ENCODE peak calls at places on chromosomes 3 and 15, in seven cellular contexts. J is breast epithelium, Q is COR-L47, F is NCI-H345, K is T-helper 2 cell, Z is KBM-7, A is heart left ventricle. U is an unnamed sample.

GRCh38 chr3:5304789-5305680 is 117.5 kb downstream of the EDEM1 start:
- DNase-seq in J (no peak), Q (peak; percentile 18), F (peak; percentile 50), K (peak; percentile 22), Z (peak; percentile 67), A (no peak), U (peak; percentile 20)

GRCh38 chr3:151890721-151891141 is 17.3 kb downstream of the SUCNR1 start:
- DNase-seq in J (no peak), Q (peak; percentile 94), F (peak; percentile 12), K (peak; percentile 79), Z (peak; percentile 60), A (no peak), U (no peak)

GRCh38 chr3:163056874-163057497 is 1560.4 kb downstream of the OTOL1 start:
- DNase-seq in J (no peak), Q (peak; percentile 63), F (peak; percentile 52), K (peak; percentile 11), Z (peak; percentile 60), A (no peak), U (no peak)

GRCh38 chr3:42501321-42501680 is 1.1 kb upstream of the VIPR1 start:
- DNase-seq in J (peak; percentile 52), Q (no peak), F (no peak), K (peak; percentile 15), Z (no peak), A (no peak), U (no peak)

GRCh38 chr15:74434260-74434915 is 630 bp upstream of the SEMA7A start:
- DNase-seq in J (no peak), Q (no peak), F (no peak), K (no peak), Z (no peak), A (no peak), U (no peak)

GRCh38 chr3:190532626-190533155 is 18.8 kb downstream of the IL1RAP start:
- DNase-seq in J (no peak), Q (no peak), F (no peak), K (no peak), Z (peak; percentile 50), A (no peak), U (no peak)

GRCh38 chr3:39249453-39250115 is 30.3 kb downstream of the CX3CR1 start:
- DNase-seq in J (no peak), Q (no peak), F (no peak), K (no peak), Z (no peak), A (peak; percentile 49), U (no peak)

GRCh38 chr3:55313701-55314100 is 173.4 kb downstream of the WNT5A start:
- DNase-seq in J (no peak), Q (no peak), F (peak; percentile 45), K (no peak), Z (no peak), A (no peak), U (no peak)

GRCh38 chr3:57652203-57652602 is 40.7 kb downstream of the DENND6A start:
- DNase-seq in J (no peak), Q (no peak), F (no peak), K (no peak), Z (no peak), A (no peak), U (no peak)

GRCh38 chr3:45975696-45976095 is 19.9 kb downstream of the FYCO1 start:
- DNase-seq in J (no peak), Q (no peak), F (no peak), K (peak; percentile 58), Z (no peak), A (no peak), U (no peak)

GRCh38 chr3:194577985-194578905 is 55.0 kb downstream of the TMEM44 start:
- DNase-seq in J (no peak), Q (no peak), F (no peak), K (no peak), Z (no peak), A (peak; percentile 85), U (no peak)

GRCh38 chr3:18988619-18989229 is 159.6 kb upstream of the KCNH8 start:
- DNase-seq in J (no peak), Q (peak; percentile 33), F (peak; percentile 49), K (peak; percentile 78), Z (peak; percentile 70), A (no peak), U (no peak)

GRCh38 chr3:197354195-197355059 is 56.0 kb upstream of the DLG1 start:
- DNase-seq in J (no peak), Q (no peak), F (peak; percentile 31), K (no peak), Z (no peak), A (peak; percentile 71), U (peak; percentile 21)

GRCh38 chr3:168990111-168990510 is 673.4 kb downstream of the MECOM start:
- DNase-seq in J (no peak), Q (no peak), F (no peak), K (no peak), Z (no peak), A (no peak), U (no peak)

GRCh38 chr3:141237701-141238521 is 6.3 kb downstream of the PXYLP1 start:
- DNase-seq in J (no peak), Q (peak; percentile 85), F (peak; percentile 68), K (peak; percentile 66), Z (no peak), A (peak; percentile 89), U (peak; percentile 47)

GRCh38 chr3:18657858-18658820 is 233.0 kb upstream of the SATB1 start:
- DNase-seq in J (no peak), Q (no peak), F (no peak), K (peak; percentile 85), Z (peak; percentile 78), A (no peak), U (peak; percentile 6)

GRCh38 chr3:109131276-109131675 is 5.2 kb upstream of the C3orf85 start:
- DNase-seq in J (no peak), Q (no peak), F (no peak), K (no peak), Z (no peak), A (no peak), U (no peak)

GRCh38 chr3:159637895-159638542 is 350.6 kb upstream of the IL12A start:
- DNase-seq in J (no peak), Q (no peak), F (no peak), K (no peak), Z (no peak), A (no peak), U (no peak)

GRCh38 chr3:50237754-50238548 is 1.9 kb downstream of the GNAI2 start:
- DNase-seq in J (peak; percentile 70), Q (peak; percentile 47), F (peak; percentile 67), K (peak; percentile 95), Z (peak; percentile 90), A (peak; percentile 94), U (peak; percentile 63)

GRCh38 chr15:48604567-48604966 is 40.9 kb downstream of the FBN1 start:
- DNase-seq in J (no peak), Q (no peak), F (no peak), K (no peak), Z (no peak), A (no peak), U (no peak)

GRCh38 chr15:76337739-76338554 is 1.4 kb downstream of the ISL2 start:
- DNase-seq in J (no peak), Q (no peak), F (no peak), K (peak; percentile 65), Z (peak; percentile 78), A (no peak), U (no peak)

U was measured in prostate gland.